ENCODE peak calls at places on chromosome 7, in five cellular contexts. L is GM12878, P is stomach, F is K562, Y is HepG2. N is an unnamed sample. For H3K4me1, the result is how much of the 10 kb centered on the place peaks cover.

GRCh38 chr7:89798599-89798996 is 355.7 kb upstream of the STEAP1 start:
- DNase-seq in L (no peak), P (no peak), F (no peak), Y (no peak), N (no peak)

GRCh38 chr7:131183076-131183471 is 144.6 kb upstream of the MKLN1 start:
- DNase-seq in L (no peak), P (no peak), F (no peak), Y (no peak), N (no peak)

GRCh38 chr7:55996856-55997500 is 32.6 kb downstream of the NIPSNAP2 start:
- DNase-seq in L (no peak), P (no peak), F (no peak), Y (peak), N (no peak)

GRCh38 chr7:55432937-55433784 is 68.0 kb downstream of the LANCL2 start:
- DNase-seq in L (no peak), P (no peak), F (peak), Y (peak), N (no peak)

GRCh38 chr7:107940146-107940489 is 49.1 kb downstream of the DLD start:
- DNase-seq in L (no peak), P (no peak), F (no peak), Y (no peak), N (no peak)

GRCh38 chr7:81447351-81447952 is 322.4 kb downstream of the HGF start:
- DNase-seq in L (no peak), P (no peak), F (no peak), Y (peak), N (peak)

GRCh38 chr7:19284136-19284535 is 138.9 kb upstream of the FERD3L start:
- DNase-seq in L (no peak), P (no peak), F (no peak), Y (no peak), N (no peak)

GRCh38 chr7:132097550-132098134 is 478.6 kb downstream of the PLXNA4 start:
- DNase-seq in L (no peak), P (no peak), F (no peak), Y (no peak), N (no peak)

GRCh38 chr7:17046666-17047065 is 164.9 kb upstream of the AGR3 start:
- DNase-seq in L (no peak), P (peak), F (no peak), Y (no peak), N (no peak)

GRCh38 chr7:98771519-98772241 is 98.1 kb downstream of the TMEM130 start:
- DNase-seq in L (peak), P (no peak), F (no peak), Y (peak), N (peak)

GRCh38 chr7:42237162-42237821 is at the start of gene GLI3:
- DNase-seq in L (no peak), P (peak), F (peak), Y (no peak), N (peak)

GRCh38 chr7:6172331-6173295 is 99.8 kb downstream of the CYTH3 start:
- DNase-seq in L (no peak), P (no peak), F (no peak), Y (no peak), N (no peak)

GRCh38 chr7:106329971-106330733 is 45.4 kb upstream of the NAMPT start:
- DNase-seq in L (no peak), P (no peak), F (no peak), Y (no peak), N (no peak)

GRCh38 chr7:86209036-86209435 is 434.7 kb upstream of the GRM3 start:
- DNase-seq in L (no peak), P (no peak), F (no peak), Y (no peak), N (no peak)

GRCh38 chr7:28142650-28143049 is 37.9 kb downstream of the JAZF1 start:
- DNase-seq in L (no peak), P (no peak), F (no peak), Y (no peak), N (no peak)

GRCh38 chr7:28144266-28144665 is 36.3 kb downstream of the JAZF1 start:
- DNase-seq in L (no peak), P (no peak), F (no peak), Y (no peak), N (no peak)

GRCh38 chr7:28145090-28145626 is 35.4 kb downstream of the JAZF1 start:
- DNase-seq in L (no peak), P (no peak), F (no peak), Y (no peak), N (no peak)

GRCh38 chr7:28149291-28150101 is 31.1 kb downstream of the JAZF1 start:
- DNase-seq in L (peak), P (peak), F (no peak), Y (no peak), N (no peak)

GRCh38 chr7:28145931-28146330 is 34.7 kb downstream of the JAZF1 start:
- DNase-seq in L (no peak), P (peak), F (no peak), Y (no peak), N (no peak)
- H3K4me1 ChIP-seq in L (under half), P (under half), F (under half), Y (under half), N (under half)

GRCh38 chr7:67918158-67918557 is 921.5 kb downstream of the TYW1 start:
- DNase-seq in L (no peak), P (no peak), F (no peak), Y (no peak), N (no peak)
- TF ChIP-seq POLR2AphosphoS5 in L (no peak), P (no peak), F (no peak), Y (no peak), N (no peak)

DNA sequence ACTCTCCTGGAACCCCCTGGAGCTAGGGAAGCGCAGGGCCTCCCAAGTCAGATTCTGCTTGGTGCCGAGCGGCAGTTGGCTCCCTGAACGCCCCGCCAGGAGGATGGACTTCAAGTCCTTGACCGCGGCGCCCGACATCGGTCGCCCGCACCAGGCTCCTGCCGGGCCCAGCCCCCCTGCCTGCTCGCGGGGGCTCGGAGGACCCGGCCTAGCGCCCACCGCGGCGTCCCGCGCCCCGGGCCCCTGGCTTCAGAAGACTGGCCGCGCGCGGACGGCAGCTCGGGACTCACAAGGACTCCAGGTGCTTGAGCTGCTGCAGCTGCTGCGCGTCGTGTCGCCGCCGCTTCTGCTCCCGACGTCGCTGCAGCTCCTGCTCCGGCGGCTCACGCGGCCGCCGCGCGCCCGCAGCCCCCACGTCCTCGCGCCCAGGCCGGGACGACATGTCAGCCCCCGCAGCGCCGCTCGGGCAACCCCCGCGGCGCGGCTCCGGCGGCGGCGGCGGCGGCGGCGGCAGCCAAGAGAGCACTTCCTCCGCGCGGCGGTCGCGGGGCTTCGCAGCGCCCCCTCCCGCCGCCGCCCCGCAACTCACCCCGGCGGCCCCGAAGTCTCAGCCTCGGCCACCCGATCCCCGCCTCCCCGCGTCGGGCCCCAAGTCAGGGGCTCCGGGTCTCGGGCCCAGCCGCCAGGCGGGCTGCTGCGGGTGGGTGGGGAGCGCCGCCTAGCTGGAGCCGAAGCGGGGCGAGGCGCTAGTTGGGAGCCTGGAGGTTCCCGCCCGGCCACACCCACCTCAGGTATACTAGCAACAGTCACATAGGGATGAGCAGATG is at the start of gene RP9:
- DNase-seq in L (no peak), P (peak), F (peak), Y (peak), N (peak)
- TF ChIP-seq EP300 in L (no peak), P (no peak), F (no peak), Y (no peak), N (no peak)

DNA sequence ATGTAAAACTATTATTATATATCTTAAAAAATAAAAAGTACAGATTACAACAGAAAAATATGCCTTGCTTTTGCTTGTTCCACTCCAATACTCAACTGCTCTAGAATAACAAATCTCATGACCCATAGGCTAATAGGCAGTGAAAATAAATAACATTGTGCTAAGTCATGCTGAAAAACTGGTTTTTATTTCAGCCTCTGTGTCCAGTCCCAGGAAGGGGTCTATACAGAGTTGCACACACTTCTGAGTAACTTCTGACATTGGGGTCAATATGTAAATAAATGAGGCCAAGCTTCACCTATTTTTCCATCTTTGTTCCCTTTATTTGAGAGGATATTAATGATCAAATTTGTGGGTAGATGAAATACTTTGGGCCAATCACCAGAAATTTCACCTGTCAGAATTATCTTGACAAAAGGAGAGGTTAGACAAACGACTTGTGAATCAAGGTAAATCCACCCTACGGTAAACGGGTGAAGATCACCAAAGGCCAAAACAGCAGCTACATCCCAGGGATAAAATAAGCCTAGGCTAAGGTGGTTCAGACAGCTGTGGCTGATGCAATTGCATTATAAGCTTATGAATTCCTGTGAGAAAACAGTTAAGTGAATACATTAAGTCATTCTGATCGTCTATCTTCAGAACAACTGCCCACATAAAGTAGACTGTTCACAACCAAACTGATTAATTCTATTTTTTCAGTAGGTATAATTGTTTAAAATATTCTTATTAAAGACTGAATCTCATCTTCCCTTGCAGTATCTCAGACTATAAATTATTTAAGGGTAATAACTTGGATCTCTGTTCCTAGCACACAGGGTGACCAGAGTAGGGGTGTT is 87.4 kb downstream of the UBE2H start:
- DNase-seq in L (no peak), P (no peak), F (no peak), Y (no peak), N (no peak)
- H3K4me1 ChIP-seq in L (under half), P (half or more), F (under half), Y (under half), N (under half)

DNA sequence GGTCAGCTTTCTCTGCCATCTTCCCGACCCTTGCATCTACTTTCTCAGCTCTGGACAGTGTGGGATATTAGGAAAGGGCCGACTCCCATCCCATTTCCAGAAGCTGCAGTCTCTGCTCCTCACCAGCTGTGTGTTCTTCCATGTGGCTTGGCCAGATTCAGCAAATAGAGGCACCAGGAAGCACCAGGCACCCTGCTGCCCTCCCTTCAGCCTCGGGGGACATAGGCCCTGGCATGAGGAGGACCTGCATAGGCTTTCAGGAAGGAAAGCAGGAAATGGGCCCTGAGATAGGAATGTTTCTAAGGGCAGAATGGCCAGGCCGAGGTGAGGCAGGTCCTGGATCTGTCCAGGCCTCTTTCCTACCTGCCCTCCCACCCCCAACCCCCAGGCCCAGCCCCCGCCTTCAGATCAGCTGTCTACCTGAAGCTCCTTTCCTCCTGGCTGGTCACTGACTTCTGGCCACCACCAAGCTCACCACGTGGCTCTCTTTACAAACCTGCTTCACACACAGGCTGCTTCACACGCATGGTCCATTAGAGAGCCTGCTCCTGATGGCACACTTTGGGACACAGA is 27.5 kb upstream of the PURB start:
- DNase-seq in L (no peak), P (peak), F (no peak), Y (peak), N (no peak)
- TF ChIP-seq POLR2AphosphoS5 in L (no peak), P (no peak), F (no peak), Y (no peak), N (no peak)

DNA sequence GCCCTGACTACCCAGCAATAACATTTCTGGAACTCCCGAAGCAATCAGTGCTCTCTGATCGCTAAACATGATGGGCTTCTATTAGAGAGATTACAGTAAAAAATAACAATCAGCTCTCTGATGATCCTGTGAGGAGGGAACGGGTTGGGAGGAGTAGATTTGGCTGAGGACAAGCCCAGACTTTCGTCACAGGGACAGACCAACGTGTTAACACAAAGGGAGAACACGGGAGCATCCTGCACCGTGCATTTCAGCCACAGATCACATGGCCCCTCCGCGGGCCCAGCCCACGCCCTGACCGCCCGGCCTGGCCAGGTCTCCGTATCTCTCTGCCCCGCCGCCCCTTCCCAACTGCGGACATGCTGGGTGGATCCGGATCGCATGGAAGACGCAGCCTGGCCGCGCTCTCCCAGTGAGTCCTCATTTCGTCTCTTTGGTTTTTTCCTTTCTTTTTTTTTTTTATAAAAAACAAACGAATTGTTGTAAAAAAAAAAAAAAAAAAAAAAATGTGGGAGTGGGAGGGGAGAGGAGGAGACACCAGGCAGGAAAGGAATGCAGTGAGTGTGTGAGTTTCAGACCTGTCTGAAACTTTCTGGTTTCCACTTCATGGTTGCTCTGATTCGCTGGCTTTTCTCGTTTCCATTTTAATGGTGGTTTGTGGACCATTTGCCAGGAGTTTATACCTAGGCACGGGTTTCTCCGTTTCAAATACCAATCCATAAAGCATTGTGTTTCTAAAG is 94.9 kb upstream of the AGBL3 start:
- DNase-seq in L (no peak), P (peak), F (no peak), Y (peak), N (peak)
- TF ChIP-seq EP300 in L (no peak), P (no peak), F (no peak), Y (no peak), N (no peak)

DNA sequence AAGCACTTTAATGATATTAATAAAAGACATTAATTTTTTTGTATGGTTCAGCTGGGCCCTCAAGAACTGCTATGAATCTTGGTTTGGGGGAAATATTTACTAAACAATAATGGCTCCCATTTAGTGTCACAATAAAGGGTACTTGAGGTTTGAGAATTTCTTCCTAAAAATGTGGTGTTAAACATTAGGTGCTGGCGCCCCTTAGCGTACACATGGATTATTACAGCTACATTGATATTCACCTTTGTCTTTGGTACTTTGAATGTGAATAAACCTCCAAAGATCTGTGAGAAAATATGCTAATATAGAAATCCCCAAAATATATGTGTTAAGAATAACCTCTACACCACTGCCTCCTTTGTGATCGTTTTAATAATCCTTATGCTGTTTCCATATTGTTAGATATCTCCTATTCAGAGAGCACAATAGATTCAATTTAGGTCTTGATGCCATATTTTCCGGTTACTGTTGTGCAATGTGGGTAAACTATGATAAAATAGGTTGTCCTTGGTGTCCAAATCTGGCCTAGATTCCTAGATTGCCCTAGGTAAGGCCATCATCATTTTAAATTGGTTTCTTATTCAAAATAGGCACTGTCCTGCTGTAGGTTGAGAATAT is 161.8 kb upstream of the CACNA2D1 start:
- DNase-seq in L (no peak), P (no peak), F (peak), Y (peak), N (no peak)
- H3K4me1 ChIP-seq in L (under half), P (under half), F (under half), Y (under half), N (under half)

GRCh38 chr7:116530107-116530820 is 5.4 kb downstream of the CAV1 start:
- DNase-seq in L (no peak), P (no peak), F (no peak), Y (no peak), N (no peak)

GRCh38 chr7:116538138-116538537 is 13.3 kb downstream of the CAV1 start:
- DNase-seq in L (no peak), P (no peak), F (no peak), Y (no peak), N (no peak)

GRCh38 chr7:116535416-116535815 is 10.6 kb downstream of the CAV1 start:
- DNase-seq in L (no peak), P (no peak), F (no peak), Y (no peak), N (no peak)

GRCh38 chr7:116532102-116532501 is 7.3 kb downstream of the CAV1 start:
- DNase-seq in L (no peak), P (no peak), F (no peak), Y (no peak), N (no peak)

DNA sequence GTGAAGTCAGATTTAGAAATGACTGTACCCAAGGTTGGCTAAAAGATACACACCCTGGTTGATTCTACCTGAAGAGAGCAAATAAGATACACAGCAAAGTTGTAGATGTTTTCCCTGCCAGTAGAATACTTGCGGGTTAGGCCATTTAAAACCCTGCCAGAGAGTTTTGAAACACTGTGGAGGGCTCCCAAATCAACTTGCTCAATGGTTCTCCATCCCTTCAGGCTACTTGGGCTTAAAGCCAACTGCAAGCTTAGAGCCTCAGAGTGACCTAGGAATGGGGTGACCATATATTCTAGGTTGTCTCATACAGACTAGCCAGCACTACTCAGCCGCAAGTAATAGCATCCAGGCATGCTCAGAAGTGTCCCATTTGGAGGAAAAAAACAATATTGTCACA is 10.0 kb downstream of the CAV1 start:
- DNase-seq in L (no peak), P (no peak), F (no peak), Y (no peak), N (no peak)
- TF ChIP-seq POLR2AphosphoS5 in L (no peak), P (no peak), F (no peak), Y (no peak), N (no peak)